ENCODE peak calls at places on chromosomes 6 and 20, in ten cellular contexts. N is fibroblast of pulmonary artery; P is progenitor cell of endocrine pancreas; U is IMR-90; Q is posterior cingulate gyrus; L is tibial artery; M is anterior cingulate cortex; Z is heart left ventricle; O is CD8-positive, alpha-beta T cell; R is ELR. D is an unnamed sample.

GRCh38 chr6:139029470-139030210 is 1.1 kb downstream of the ABRACL start:
- DNase-seq in N (peak), P (peak), U (peak), Q (peak), L (peak), M (no peak), Z (peak), O (no peak), R (peak), D (peak)

GRCh38 chr6:147774856-147775255 is 266.4 kb downstream of the SAMD5 start:
- DNase-seq in N (no peak), P (no peak), U (no peak), Q (no peak), L (no peak), M (no peak), Z (no peak), O (no peak), R (peak), D (no peak)

GRCh38 chr6:137816133-137816579 is 50.9 kb upstream of the TNFAIP3 start:
- DNase-seq in N (no peak), P (no peak), U (no peak), Q (no peak), L (peak), M (no peak), Z (no peak), O (no peak), R (no peak), D (no peak)

GRCh38 chr6:52595000-52595795 is 18.3 kb upstream of the TRAM2 start:
- DNase-seq in N (peak), P (no peak), U (peak), Q (no peak), L (peak), M (no peak), Z (peak), O (no peak), R (peak), D (peak)

GRCh38 chr20:19025430-19026120 is 186.9 kb upstream of the SLC24A3 start:
- DNase-seq in N (no peak), P (no peak), U (no peak), Q (no peak), L (no peak), M (no peak), Z (no peak), O (no peak), R (no peak), D (no peak)

GRCh38 chr20:24691901-24692351 is 222.5 kb downstream of the SYNDIG1 start:
- DNase-seq in N (no peak), P (no peak), U (no peak), Q (no peak), L (no peak), M (no peak), Z (no peak), O (no peak), R (no peak), D (no peak)

GRCh38 chr20:54223285-54223684 is 15.4 kb downstream of the PFDN4 start:
- DNase-seq in N (no peak), P (no peak), U (no peak), Q (no peak), L (no peak), M (no peak), Z (no peak), O (no peak), R (no peak), D (no peak)

GRCh38 chr20:58433759-58434158 is 44.7 kb downstream of the VAPB start:
- DNase-seq in N (peak), P (no peak), U (peak), Q (no peak), L (no peak), M (no peak), Z (no peak), O (no peak), R (peak), D (no peak)

GRCh38 chr6:164290101-164290500 is 875.6 kb downstream of the QKI start:
- DNase-seq in N (no peak), P (no peak), U (no peak), Q (no peak), L (no peak), M (no peak), Z (no peak), O (no peak), R (peak), D (no peak)

GRCh38 chr6:34709386-34709785 is 12.8 kb upstream of the ILRUN start:
- DNase-seq in N (peak), P (no peak), U (peak), Q (peak), L (peak), M (no peak), Z (peak), O (no peak), R (no peak), D (no peak)

GRCh38 chr6:88179692-88180091 is 13.5 kb upstream of the CNR1 start:
- DNase-seq in N (no peak), P (no peak), U (no peak), Q (no peak), L (no peak), M (no peak), Z (no peak), O (no peak), R (no peak), D (no peak)

GRCh38 chr6:107736713-107737396 is 87.3 kb downstream of the SCML4 start:
- DNase-seq in N (no peak), P (no peak), U (no peak), Q (no peak), L (no peak), M (no peak), Z (no peak), O (no peak), R (no peak), D (no peak)

GRCh38 chr20:58446264-58446937 is 57.4 kb downstream of the VAPB start:
- DNase-seq in N (no peak), P (no peak), U (no peak), Q (no peak), L (no peak), M (no peak), Z (no peak), O (no peak), R (no peak), D (no peak)

GRCh38 chr6:72911463-72912153 is 289.7 kb downstream of the KCNQ5 start:
- DNase-seq in N (peak), P (no peak), U (peak), Q (no peak), L (no peak), M (no peak), Z (no peak), O (no peak), R (no peak), D (no peak)

GRCh38 chr6:8194499-8194898 is 92.2 kb upstream of the EEF1E1 start:
- DNase-seq in N (peak), P (no peak), U (no peak), Q (no peak), L (no peak), M (no peak), Z (no peak), O (no peak), R (no peak), D (no peak)

GRCh38 chr6:132275253-132275970 is 125.9 kb downstream of the MOXD1 start:
- DNase-seq in N (no peak), P (no peak), U (no peak), Q (no peak), L (no peak), M (no peak), Z (no peak), O (no peak), R (no peak), D (no peak)

GRCh38 chr6:45432944-45433343 is 55.2 kb upstream of the SUPT3H start:
- DNase-seq in N (peak), P (no peak), U (peak), Q (no peak), L (no peak), M (no peak), Z (no peak), O (no peak), R (peak), D (no peak)

GRCh38 chr20:24692429-24693190 is 223.2 kb downstream of the SYNDIG1 start:
- DNase-seq in N (no peak), P (no peak), U (no peak), Q (no peak), L (no peak), M (no peak), Z (no peak), O (no peak), R (no peak), D (no peak)

GRCh38 chr20:57482148-57482547 is 42.8 kb downstream of the CTCFL start:
- DNase-seq in N (no peak), P (no peak), U (no peak), Q (no peak), L (no peak), M (no peak), Z (no peak), O (no peak), R (no peak), D (no peak)

GRCh38 chr6:14231071-14231483 is 113.5 kb downstream of the CD83 start:
- DNase-seq in N (no peak), P (no peak), U (no peak), Q (no peak), L (no peak), M (no peak), Z (no peak), O (no peak), R (no peak), D (no peak)

GRCh38 chr20:50788045-50788867 is 6.6 kb upstream of the BCAS4 start:
- DNase-seq in N (peak), P (no peak), U (peak), Q (peak), L (peak), M (no peak), Z (peak), O (no peak), R (peak), D (no peak)

GRCh38 chr6:139748353-139749146 is 374.1 kb upstream of the CITED2 start:
- DNase-seq in N (peak), P (no peak), U (peak), Q (no peak), L (no peak), M (no peak), Z (no peak), O (no peak), R (no peak), D (no peak)

GRCh38 chr6:32148722-32149576 is 2.8 kb downstream of the PRRT1 start:
- DNase-seq in N (no peak), P (no peak), U (no peak), Q (no peak), L (peak), M (no peak), Z (peak), O (peak), R (no peak), D (peak)

GRCh38 chr6:118524686-118525085 is 23.4 kb upstream of the PLN start:
- DNase-seq in N (no peak), P (no peak), U (no peak), Q (no peak), L (no peak), M (no peak), Z (no peak), O (no peak), R (no peak), D (no peak)

GRCh38 chr6:163897030-163897429 is 482.5 kb downstream of the QKI start:
- DNase-seq in N (no peak), P (no peak), U (peak), Q (no peak), L (peak), M (no peak), Z (no peak), O (no peak), R (peak), D (peak)

GRCh38 chr6:31582230-31582601 is at the start of gene LTB:
- DNase-seq in N (no peak), P (no peak), U (no peak), Q (no peak), L (no peak), M (no peak), Z (no peak), O (no peak), R (no peak), D (no peak)

GRCh38 chr6:108242259-108242658 is 18.6 kb downstream of the SNX3 start:
- DNase-seq in N (no peak), P (no peak), U (no peak), Q (no peak), L (no peak), M (no peak), Z (no peak), O (no peak), R (no peak), D (no peak)

GRCh38 chr20:44138859-44139258 is 48.1 kb downstream of the JPH2 start:
- DNase-seq in N (peak), P (no peak), U (no peak), Q (no peak), L (no peak), M (no peak), Z (peak), O (no peak), R (no peak), D (no peak)

GRCh38 chr6:11769816-11770545 is 8.6 kb downstream of the ADTRP start:
- DNase-seq in N (no peak), P (no peak), U (no peak), Q (no peak), L (no peak), M (no peak), Z (no peak), O (no peak), R (peak), D (no peak)

GRCh38 chr6:125888989-125889656 is 67.4 kb upstream of the HINT3 start:
- DNase-seq in N (peak), P (no peak), U (peak), Q (no peak), L (no peak), M (no peak), Z (no peak), O (no peak), R (peak), D (no peak)

GRCh38 chr6:120844084-120844483 is 490.2 kb downstream of the TBC1D32 start:
- DNase-seq in N (no peak), P (no peak), U (no peak), Q (no peak), L (no peak), M (no peak), Z (no peak), O (no peak), R (no peak), D (no peak)

GRCh38 chr20:37362231-37362792 is 16.4 kb downstream of the SRC start:
- DNase-seq in N (no peak), P (no peak), U (no peak), Q (no peak), L (no peak), M (no peak), Z (peak), O (no peak), R (no peak), D (no peak)

GRCh38 chr6:97187951-97188350 is 95.1 kb downstream of the MMS22L start:
- DNase-seq in N (no peak), P (no peak), U (peak), Q (no peak), L (no peak), M (no peak), Z (no peak), O (no peak), R (no peak), D (no peak)

GRCh38 chr20:17747431-17747846 is 47.7 kb downstream of the BANF2 start:
- DNase-seq in N (peak), P (no peak), U (peak), Q (peak), L (no peak), M (no peak), Z (no peak), O (no peak), R (peak), D (no peak)

GRCh38 chr6:121522265-121522664 is 86.8 kb downstream of the GJA1 start:
- DNase-seq in N (peak), P (no peak), U (peak), Q (no peak), L (peak), M (no peak), Z (no peak), O (no peak), R (peak), D (no peak)

GRCh38 chr20:43284481-43284880 is 94.8 kb upstream of the PTPRT start:
- DNase-seq in N (no peak), P (no peak), U (no peak), Q (no peak), L (no peak), M (no peak), Z (no peak), O (no peak), R (no peak), D (no peak)

GRCh38 chr6:135162678-135163439 is 18.2 kb upstream of the MYB start:
- DNase-seq in N (peak), P (peak), U (no peak), Q (no peak), L (no peak), M (no peak), Z (no peak), O (no peak), R (peak), D (no peak)

GRCh38 chr6:21598662-21599061 is 5.1 kb downstream of the SOX4 start:
- DNase-seq in N (peak), P (no peak), U (no peak), Q (no peak), L (no peak), M (no peak), Z (no peak), O (no peak), R (no peak), D (no peak)

D was measured in gastrocnemius medialis.